ENCODE peak calls at places on chromosome 19, in four cellular contexts. X, I, S and N are unnamed samples.

GRCh38 chr19:8324186-8325050 is 3.1 kb downstream of the RPS28 start:
- DNase-seq in X (no peak), I (no peak), S (no peak), N (no peak)

GRCh38 chr19:5178841-5179625 is 161.6 kb downstream of the PTPRS start:
- DNase-seq in X (no peak), I (no peak), S (no peak), N (no peak)

GRCh38 chr19:56597696-56598095 is 2.6 kb downstream of the ZNF71 start:
- DNase-seq in X (no peak), I (no peak), S (no peak), N (no peak)

GRCh38 chr19:11617207-11618062 is 20.2 kb downstream of the ZNF627 start:
- DNase-seq in X (no peak), I (no peak), S (no peak), N (no peak)

GRCh38 chr19:51060336-51060735 is 4.6 kb downstream of the KLK13 start:
- DNase-seq in X (no peak), I (no peak), S (no peak), N (no peak)

GRCh38 chr19:18300930-18301717 is 19.7 kb upstream of the JUND start:
- DNase-seq in X (peak; percentile 67), I (no peak), S (peak; percentile 63), N (no peak)

GRCh38 chr19:45676851-45677263 is 8.8 kb downstream of the GIPR start:
- DNase-seq in X (peak; percentile 52), I (no peak), S (no peak), N (no peak)

GRCh38 chr19:20162821-20163220 is 4.2 kb upstream of the ZNF486 start:
- DNase-seq in X (no peak), I (no peak), S (no peak), N (no peak)

GRCh38 chr19:39146686-39147450 is 21.3 kb downstream of the PAK4 start:
- DNase-seq in X (no peak), I (no peak), S (no peak), N (no peak)

GRCh38 chr19:41264581-41265375 is 606 bp downstream of the HNRNPUL1 start:
- DNase-seq in X (peak; percentile 60), I (no peak), S (peak; percentile 20), N (no peak)

GRCh38 chr19:23904406-23904805 is 10.3 kb upstream of the ZNF726 start:
- DNase-seq in X (no peak), I (no peak), S (no peak), N (no peak)

GRCh38 chr19:39502640-39503417 is 4.1 kb downstream of the DLL3 start:
- DNase-seq in X (peak; percentile 65), I (no peak), S (no peak), N (no peak)

GRCh38 chr19:40213251-40213793 is 4.9 kb downstream of the TTC9B start:
- DNase-seq in X (no peak), I (no peak), S (no peak), N (no peak)

GRCh38 chr19:38922482-38922881 is 8.1 kb downstream of the SARS2 start:
- DNase-seq in X (no peak), I (no peak), S (no peak), N (no peak)

GRCh38 chr19:47790398-47790814 is 11.9 kb downstream of the SELENOW start:
- DNase-seq in X (peak; percentile 96), I (no peak), S (peak; percentile 87), N (no peak)

GRCh38 chr19:35696835-35697234 is 7.5 kb upstream of the ZBTB32 start:
- DNase-seq in X (no peak), I (no peak), S (no peak), N (no peak)

GRCh38 chr19:11208526-11209471 is 11.5 kb upstream of the KANK2 start:
- DNase-seq in X (no peak), I (no peak), S (no peak), N (no peak)

GRCh38 chr19:4557971-4558941 is 1.2 kb downstream of the SEMA6B start:
- DNase-seq in X (peak; percentile 51), I (no peak), S (no peak), N (no peak)

GRCh38 chr19:44905437-44906160 is at the start of gene APOE:
- DNase-seq in X (no peak), I (no peak), S (no peak), N (no peak)

GRCh38 chr19:39796000-39796498 is 17.4 kb downstream of the LEUTX start:
- DNase-seq in X (no peak), I (no peak), S (no peak), N (no peak)

GRCh38 chr19:46955114-46955812 is 64.4 kb upstream of the NPAS1 start:
- DNase-seq in X (no peak), I (no peak), S (no peak), N (no peak)

GRCh38 chr19:35267818-35268545 is 780 bp upstream of the USF2 start:
- DNase-seq in X (peak; percentile 89), I (no peak), S (peak; percentile 48), N (no peak)

GRCh38 chr19:38378866-38379265 is 4.5 kb downstream of the PSMD8 start:
- DNase-seq in X (no peak), I (no peak), S (no peak), N (no peak)

GRCh38 chr19:35251456-35251855 is 2.7 kb downstream of the LSR start:
- DNase-seq in X (no peak), I (no peak), S (no peak), N (no peak)

GRCh38 chr19:28169168-28169862 is 1043.6 kb downstream of the UQCRFS1 start:
- DNase-seq in X (no peak), I (no peak), S (no peak), N (no peak)

GRCh38 chr19:39846678-39847486 is 703 bp upstream of the FBL start:
- DNase-seq in X (no peak), I (no peak), S (no peak), N (no peak)

GRCh38 chr19:29532097-29532496 is 6.3 kb downstream of the VSTM2B start:
- DNase-seq in X (no peak), I (no peak), S (no peak), N (no peak)

GRCh38 chr19:23525265-23525862 is 130.1 kb upstream of the ZNF91 start:
- DNase-seq in X (no peak), I (no peak), S (no peak), N (no peak)

GRCh38 chr19:821976-822773 is 420 bp upstream of the PLPPR3 start:
- DNase-seq in X (no peak), I (no peak), S (no peak), N (no peak)

GRCh38 chr19:30883071-30883470 is 466.2 kb downstream of the TSHZ3 start:
- DNase-seq in X (no peak), I (no peak), S (no peak), N (no peak)

GRCh38 chr19:30887042-30887441 is 462.2 kb downstream of the TSHZ3 start:
- DNase-seq in X (no peak), I (no peak), S (no peak), N (no peak)

GRCh38 chr19:30890033-30890432 is 459.2 kb downstream of the TSHZ3 start:
- DNase-seq in X (no peak), I (no peak), S (no peak), N (no peak)

GRCh38 chr19:30884146-30884812 is 465.0 kb downstream of the TSHZ3 start:
- DNase-seq in X (no peak), I (no peak), S (no peak), N (no peak)

GRCh38 chr19:30888937-30889336 is 460.3 kb downstream of the TSHZ3 start:
- DNase-seq in X (no peak), I (no peak), S (no peak), N (no peak)
- TF ChIP-seq CTCF in X (no peak), I (no peak), S (no peak), N (no peak)

DNA sequence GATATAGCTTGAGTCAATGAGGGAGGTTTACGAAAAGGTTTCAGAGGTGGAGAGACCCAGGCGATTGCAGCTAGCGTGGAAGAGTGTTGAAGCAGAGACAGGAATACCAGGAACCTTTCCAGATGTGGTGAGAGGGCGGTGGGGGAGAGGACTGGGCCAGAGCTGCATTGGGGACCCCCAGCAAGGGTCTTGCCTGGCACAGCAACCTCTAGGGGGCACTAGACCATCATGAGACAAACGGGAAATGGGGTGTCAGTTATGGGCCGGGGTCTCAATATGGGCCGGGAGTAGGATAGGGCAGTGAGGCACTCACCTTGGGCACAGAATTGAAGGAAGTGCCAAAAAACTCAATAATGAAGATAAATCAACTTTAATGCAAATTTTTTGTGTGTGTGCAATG is 2.1 kb upstream of the LRP3 start:
- DNase-seq in X (no peak), I (no peak), S (no peak), N (no peak)
- TF ChIP-seq CTCF in X (no peak), I (peak; percentile 29), S (no peak), N (peak; percentile 36)

GRCh38 chr19:49421039-49421877 is 2.0 kb downstream of the PTH2 start:
- DNase-seq in X (no peak), I (no peak), S (peak; percentile 45), N (no peak)

GRCh38 chr19:49421878-49422202 is 1.4 kb downstream of the PTH2 start:
- DNase-seq in X (no peak), I (no peak), S (no peak), N (no peak)

GRCh38 chr19:49423985-49424303 is 703 bp upstream of the PTH2 start:
- DNase-seq in X (no peak), I (no peak), S (no peak), N (no peak)

GRCh38 chr19:49423278-49423984 is at the start of gene PTH2:
- DNase-seq in X (no peak), I (no peak), S (no peak), N (no peak)

DNA sequence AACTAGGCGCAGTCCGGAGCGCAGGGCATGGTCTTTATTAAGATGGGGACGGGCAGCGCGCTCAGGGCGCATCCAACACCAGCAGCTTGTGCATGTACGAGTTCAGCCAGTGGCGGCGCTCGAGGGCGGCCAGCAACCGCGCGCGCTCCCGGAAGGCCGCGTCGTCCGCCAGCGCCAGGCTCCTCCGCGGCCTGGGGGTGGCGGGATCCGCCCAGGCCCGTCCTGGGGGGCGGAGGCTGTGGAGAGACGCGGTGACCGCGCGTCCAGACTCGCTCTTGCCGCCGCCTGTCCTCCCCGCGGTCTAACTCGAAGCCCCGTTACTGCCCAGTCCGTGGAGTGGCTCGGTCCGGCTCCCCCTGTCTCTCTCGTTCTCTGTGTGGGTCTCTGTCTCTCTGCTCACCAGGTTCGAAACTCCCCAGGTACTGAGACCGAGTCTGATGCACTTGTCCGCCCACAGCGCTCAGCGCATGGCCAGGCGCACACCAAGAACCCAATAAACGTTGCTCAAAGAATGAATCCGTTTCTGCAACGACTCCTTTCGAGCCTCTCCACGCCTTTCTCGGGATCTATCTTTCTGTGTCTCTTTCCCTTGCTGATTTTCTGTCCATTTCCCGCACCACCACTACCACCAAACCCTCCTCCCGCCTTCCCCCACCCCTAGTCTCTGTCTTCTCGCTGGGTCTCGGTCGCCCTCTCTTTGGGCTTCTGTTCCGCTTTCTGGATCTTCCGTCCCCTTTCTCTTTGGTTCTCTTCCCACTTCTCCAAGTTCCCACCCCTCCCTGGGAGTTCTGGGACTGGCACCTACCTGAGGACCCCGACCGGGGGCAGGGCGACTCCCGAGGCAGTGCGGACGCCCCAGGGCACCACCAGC is 599 bp downstream of the PTH2 start:
- DNase-seq in X (peak; percentile 31), I (no peak), S (no peak), N (no peak)
- TF ChIP-seq CTCF in X (no peak), I (peak; percentile 23), S (peak; percentile 28), N (peak; percentile 28)

GRCh38 chr19:14054721-14055120 is 7.2 kb downstream of the PALM3 start:
- DNase-seq in X (no peak), I (no peak), S (no peak), N (no peak)

GRCh38 chr19:14055396-14055795 is 6.5 kb downstream of the PALM3 start:
- DNase-seq in X (no peak), I (no peak), S (no peak), N (no peak)

GRCh38 chr19:14058182-14059092 is 3.4 kb downstream of the PALM3 start:
- DNase-seq in X (no peak), I (no peak), S (no peak), N (no peak)

GRCh38 chr19:14056069-14056666 is 5.7 kb downstream of the PALM3 start:
- DNase-seq in X (no peak), I (no peak), S (no peak), N (no peak)

GRCh38 chr19:14056741-14057356 is 5.0 kb downstream of the PALM3 start:
- DNase-seq in X (no peak), I (no peak), S (no peak), N (no peak)
- TF ChIP-seq CTCF in X (no peak), I (no peak), S (no peak), N (no peak)